ENCODE peak calls at places on chromosomes 16 and 17, in ten cellular contexts. T, C, P, Z, E, Q, S, X, Y and J are unnamed samples.

GRCh38 chr16:84088695-84089395 is 27.9 kb downstream of the MBTPS1 start:
- DNase-seq in T (no peak), Y (no peak), E (peak), Q (no peak), P (no peak), S (peak), Z (no peak), C (no peak), X (no peak), J (no peak)

GRCh38 chr17:41651625-41652460 is 27.5 kb upstream of the KRT17 start:
- DNase-seq in X (peak), S (no peak), Z (no peak), T (peak), Y (no peak), E (no peak), P (peak), C (no peak), Q (no peak), J (peak)

GRCh38 chr16:69323428-69323827 is 7.0 kb downstream of the PDF start:
- DNase-seq in P (no peak), X (no peak), Y (peak), E (no peak), Z (no peak), S (no peak), C (no peak), T (no peak), Q (no peak), J (no peak)

GRCh38 chr16:19330801-19331484 is 45.4 kb downstream of the CLEC19A start:
- DNase-seq in T (peak), S (no peak), E (peak), Y (no peak), Q (no peak), C (no peak), X (no peak), Z (no peak), P (peak), J (peak)

GRCh38 chr16:65817066-65817465 is 549.4 kb upstream of the CDH5 start:
- DNase-seq in P (no peak), X (no peak), Y (no peak), C (no peak), S (no peak), Q (no peak), Z (no peak), E (no peak), T (no peak), J (no peak)

GRCh38 chr17:77119668-77120301 is 21.0 kb upstream of the SEC14L1 start:
- DNase-seq in P (no peak), Q (no peak), Y (no peak), X (no peak), C (no peak), E (no peak), Z (no peak), S (no peak), T (no peak), J (no peak)

GRCh38 chr17:66691644-66692500 is 143.0 kb upstream of the CACNG5 start:
- DNase-seq in T (no peak), Y (no peak), P (no peak), C (no peak), Q (no peak), S (no peak), E (peak), Z (no peak), X (no peak), J (no peak)

GRCh38 chr16:83899272-83899897 is 470 bp downstream of the MLYCD start:
- DNase-seq in Z (no peak), E (peak), C (peak), X (peak), T (no peak), Q (peak), Y (peak), S (no peak), P (no peak), J (peak)

GRCh38 chr17:18156976-18157280 is 26.7 kb upstream of the ALKBH5 start:
- DNase-seq in E (no peak), S (no peak), P (no peak), Y (no peak), T (no peak), X (no peak), C (no peak), Q (no peak), Z (no peak), J (no peak)

GRCh38 chr17:43169561-43170139 is 1.4 kb upstream of the NBR1 start:
- DNase-seq in C (peak), Q (peak), X (peak), S (no peak), P (no peak), E (peak), Z (peak), T (no peak), Y (peak), J (no peak)

GRCh38 chr17:5812590-5812989 is 228.3 kb upstream of the NLRP1 start:
- DNase-seq in X (no peak), P (no peak), S (no peak), C (no peak), Q (no peak), Y (no peak), Z (no peak), T (no peak), E (no peak), J (no peak)

GRCh38 chr17:3963214-3964201 is 729 bp downstream of the ATP2A3 start:
- DNase-seq in Y (no peak), Z (no peak), P (no peak), T (no peak), C (no peak), X (no peak), Q (no peak), S (no peak), E (no peak), J (no peak)

GRCh38 chr16:81435567-81435966 is 9.0 kb upstream of the CMIP start:
- DNase-seq in T (no peak), X (no peak), S (no peak), Y (no peak), P (no peak), C (no peak), E (no peak), Z (no peak), Q (no peak), J (no peak)

GRCh38 chr16:83802135-83802534 is 5.6 kb upstream of the HSBP1 start:
- DNase-seq in Z (no peak), T (no peak), Q (no peak), X (peak), P (no peak), E (peak), S (no peak), Y (no peak), C (peak), J (no peak)

GRCh38 chr17:60169921-60170817 is 20.4 kb downstream of the CA4 start:
- DNase-seq in Y (no peak), Z (no peak), T (no peak), X (no peak), C (peak), P (peak), E (peak), Q (no peak), S (no peak), J (no peak)

GRCh38 chr17:78040561-78041400 is 82.3 kb downstream of the TNRC6C start:
- DNase-seq in P (peak), Z (peak), S (peak), E (peak), T (peak), C (peak), Q (peak), X (peak), Y (peak), J (peak)

GRCh38 chr16:86595983-86596605 is 17.7 kb downstream of the FOXL1 start:
- DNase-seq in Y (no peak), E (no peak), S (no peak), Z (no peak), C (no peak), X (no peak), T (no peak), Q (no peak), P (no peak), J (no peak)

GRCh38 chr17:350706-351435 is 1.7 kb downstream of the RPH3AL start:
- DNase-seq in E (peak), Z (peak), S (no peak), P (peak), Y (no peak), T (peak), C (peak), Q (peak), X (peak), J (no peak)

GRCh38 chr17:80071116-80071980 is 30.0 kb upstream of the GAA start:
- DNase-seq in Q (peak), X (no peak), C (peak), Y (peak), T (peak), P (peak), E (peak), Z (no peak), S (no peak), J (peak)

GRCh38 chr16:3950343-3951193 is 70.1 kb upstream of the CREBBP start:
- DNase-seq in E (peak), Q (peak), Z (peak), C (peak), X (peak), Y (peak), T (no peak), S (no peak), P (no peak), J (no peak)

GRCh38 chr17:42683407-42684031 is 1.2 kb downstream of the CNTNAP1 start:
- DNase-seq in T (peak), Y (peak), X (no peak), C (no peak), E (no peak), Q (peak), Z (no peak), P (no peak), S (no peak), J (peak)

GRCh38 chr17:69949931-69950330 is 125.1 kb upstream of the KCNJ16 start:
- DNase-seq in X (no peak), Q (no peak), E (no peak), P (no peak), Z (no peak), C (no peak), T (no peak), Y (no peak), S (no peak), J (no peak)